ENCODE peak calls at places on chromosomes 1 and 21, in four cellular contexts. A is heart left ventricle; I is left lung; D is CD8-positive, alpha-beta memory T cell. H is an unnamed sample.

GRCh38 chr1:3911521-3911845 is 11.4 kb upstream of the C1orf174 start:
- DNase-seq in A (no peak), I (no peak), D (no peak), H (no peak)

GRCh38 chr1:173410794-173411236 is 66.3 kb upstream of the PRDX6 start:
- DNase-seq in I (no peak), D (peak), A (no peak), H (no peak)

GRCh38 chr1:234400773-234401172 is 27.5 kb downstream of the COA6 start:
- DNase-seq in A (no peak), I (no peak), D (no peak), H (no peak)

GRCh38 chr1:3698660-3699408 is 46.5 kb downstream of the TP73 start:
- DNase-seq in D (no peak), A (no peak), I (no peak), H (no peak)

GRCh38 chr21:37155216-37155615 is 82.2 kb downstream of the TTC3 start:
- DNase-seq in D (no peak), A (no peak), I (no peak), H (no peak)

GRCh38 chr1:209302777-209303642 is 280.5 kb upstream of the CAMK1G start:
- DNase-seq in D (no peak), A (no peak), I (no peak), H (no peak)

GRCh38 chr1:59446257-59446901 is 149.5 kb downstream of the FGGY start:
- DNase-seq in I (no peak), D (no peak), A (no peak), H (no peak)

GRCh38 chr1:60637651-60638050 is 444.7 kb upstream of the NFIA start:
- DNase-seq in D (no peak), A (no peak), I (no peak), H (no peak)

GRCh38 chr1:219699870-219700269 is 87.0 kb upstream of the ZC3H11B start:
- DNase-seq in A (no peak), I (no peak), D (no peak), H (no peak)